ENCODE peak calls at places on chromosomes 5 and 9, in seven cellular contexts. J is foreskin fibroblast; I is activated effector memory CD4-positive, alpha-beta T cell treated with Interleukin-2 at 50 U/mL for 16 hours; D is mucosa of descending colon; X is midbrain; R is NCI-H2107; M is GOT3. F is an unnamed sample.

GRCh38 chr5:43036856-43037711 is 3.0 kb downstream of the ANXA2R start:
- DNase-seq in I (no peak), R (no peak), X (no peak), D (peak; percentile 17), J (no peak), M (no peak), F (no peak)

GRCh38 chr9:135476981-135477380 is 2.6 kb upstream of the PPP1R26 start:
- DNase-seq in I (no peak), R (no peak), J (no peak), X (no peak), M (no peak), D (no peak), F (no peak)

GRCh38 chr9:120808931-120809330 is 15.7 kb upstream of the FBXW2 start:
- DNase-seq in I (no peak), D (no peak), M (no peak), R (no peak), J (no peak), X (no peak), F (no peak)

GRCh38 chr9:3330792-3331420 is 194.9 kb downstream of the RFX3 start:
- DNase-seq in J (peak; percentile 52), D (no peak), X (no peak), M (no peak), I (no peak), R (no peak), F (no peak)

GRCh38 chr9:128055222-128056040 is 11.7 kb downstream of the NAIF1 start:
- DNase-seq in J (peak; percentile 48), I (no peak), R (no peak), M (no peak), X (peak; percentile 56), D (no peak), F (no peak)

GRCh38 chr5:171322527-171322926 is 13.5 kb downstream of the TLX3 start:
- DNase-seq in D (no peak), R (no peak), J (no peak), I (no peak), X (no peak), M (no peak), F (no peak)

GRCh38 chr9:132214027-132214622 is 52.3 kb downstream of the NTNG2 start:
- DNase-seq in X (peak; percentile 62), J (peak; percentile 37), D (no peak), R (peak; percentile 82), I (no peak), M (peak; percentile 60), F (peak; percentile 29)

GRCh38 chr5:36491860-36492259 is 114.5 kb upstream of the SLC1A3 start:
- DNase-seq in J (no peak), M (no peak), X (no peak), I (no peak), R (no peak), D (no peak), F (no peak)

GRCh38 chr5:38666668-38667498 is 110.4 kb upstream of the LIFR start:
- DNase-seq in D (no peak), M (no peak), J (peak; percentile 26), R (no peak), I (no peak), X (no peak), F (peak; percentile 64)

GRCh38 chr5:124043456-124043855 is 531.5 kb downstream of the CSNK1G3 start:
- DNase-seq in X (no peak), D (no peak), J (no peak), M (no peak), I (no peak), R (no peak), F (no peak)

GRCh38 chr5:1387059-1387755 is 42.3 kb upstream of the CLPTM1L start:
- DNase-seq in M (no peak), I (no peak), D (no peak), R (no peak), X (no peak), J (no peak), F (no peak)

GRCh38 chr9:78363221-78363620 is 66.3 kb downstream of the PSAT1 start:
- DNase-seq in X (no peak), J (peak; percentile 61), R (no peak), D (peak; percentile 12), M (no peak), I (no peak), F (no peak)

GRCh38 chr5:16066810-16067209 is 112.8 kb downstream of the MARCHF11 start:
- DNase-seq in J (no peak), R (no peak), D (no peak), I (no peak), X (no peak), M (no peak), F (no peak)

GRCh38 chr5:176785184-176786145 is 24.9 kb upstream of the UNC5A start:
- DNase-seq in I (no peak), D (no peak), J (no peak), M (no peak), X (no peak), R (no peak), F (no peak)

GRCh38 chr5:78727786-78728761 is 79.5 kb upstream of the LHFPL2 start:
- DNase-seq in X (no peak), D (peak; percentile 36), J (no peak), I (no peak), R (no peak), M (no peak), F (no peak)

F was measured in K562.